ENCODE peak calls at places on chromosomes 12 and 14, in seven cellular contexts. I, L, D, N, E, P and X are unnamed samples.
A peak's percentile ranks its signal among the peaks of the same experiment; 100 is the strongest.

GRCh38 chr14:94364964-94365363 is 23.4 kb downstream of the SERPINA1 start:
- DNase-seq in L (no peak), P (peak; percentile 54), N (no peak), D (no peak), I (no peak), E (no peak), X (no peak)

GRCh38 chr14:76395161-76395560 is 19.2 kb downstream of the ESRRB start:
- DNase-seq in E (no peak), N (no peak), D (no peak), P (no peak), L (no peak), I (no peak), X (no peak)

GRCh38 chr12:3004655-3005565 is 45.7 kb downstream of the TEAD4 start:
- DNase-seq in D (no peak), I (no peak), N (no peak), P (no peak), E (no peak), L (peak; percentile 43), X (no peak)

GRCh38 chr12:8553088-8553627 is 12.5 kb upstream of the CLEC4E start:
- DNase-seq in I (no peak), P (no peak), E (no peak), D (no peak), L (no peak), N (no peak), X (no peak)

GRCh38 chr14:44736326-44736725 is 225.4 kb downstream of the KLHL28 start:
- DNase-seq in P (no peak), N (no peak), D (no peak), L (no peak), I (no peak), E (no peak), X (no peak)

GRCh38 chr14:76812093-76812421 is 625 bp downstream of the ANGEL1 start:
- DNase-seq in D (no peak), E (no peak), N (no peak), I (no peak), L (no peak), P (peak; percentile 87), X (no peak)

GRCh38 chr12:92035477-92035876 is 110.2 kb downstream of the BTG1 start:
- DNase-seq in I (no peak), P (no peak), N (no peak), L (no peak), D (no peak), E (no peak), X (no peak)

GRCh38 chr14:22870811-22871199 is 735 bp upstream of the LRP10 start:
- DNase-seq in I (no peak), E (no peak), D (no peak), N (peak; percentile 46), L (no peak), P (no peak), X (no peak)

GRCh38 chr12:124344526-124344925 is 49.6 kb downstream of the RFLNA start:
- DNase-seq in D (no peak), N (no peak), P (no peak), I (no peak), E (no peak), L (no peak), X (no peak)

GRCh38 chr14:101074124-101075024 is 170.9 kb upstream of the RTL1 start:
- DNase-seq in E (no peak), N (no peak), D (no peak), P (peak; percentile 75), L (no peak), I (no peak), X (peak; percentile 23)

GRCh38 chr14:54867011-54867410 is 35.6 kb downstream of the GCH1 start:
- DNase-seq in I (no peak), N (no peak), P (no peak), D (no peak), E (peak; percentile 24), L (no peak), X (no peak)

GRCh38 chr12:66044731-66045130 is 85.8 kb downstream of the LLPH start:
- DNase-seq in N (no peak), L (no peak), E (peak; percentile 82), I (no peak), D (no peak), P (no peak), X (no peak)

GRCh38 chr12:152440-152839 is 61.5 kb downstream of the SLC6A12 start:
- DNase-seq in I (no peak), L (peak; percentile 49), P (no peak), E (peak; percentile 70), D (no peak), N (no peak), X (no peak)